ENCODE peak calls at places on chromosome X, in ten cellular contexts. E, A, O, N, V, F, G, Y, P and L are unnamed samples.

GRCh38 chrX:129785160-129785947 is 5.6 kb downstream of the SASH3 start:
- DNase-seq in F (no peak), N (no peak), G (no peak), A (no peak), O (no peak), E (no peak), V (no peak), Y (no peak), P (no peak), L (no peak)

GRCh38 chrX:118347131-118347530 is 1.2 kb downstream of the WDR44 start:
- DNase-seq in E (no peak), O (no peak), N (peak; percentile 18), A (no peak), V (no peak), Y (no peak), G (peak; percentile 9), P (no peak), F (peak; percentile 76), L (no peak)

GRCh38 chrX:108312938-108313337 is 125.3 kb downstream of the COL4A6 start:
- DNase-seq in Y (no peak), N (peak; percentile 91), F (peak; percentile 71), G (no peak), O (no peak), A (no peak), V (no peak), E (peak; percentile 14), P (peak; percentile 58), L (no peak)

GRCh38 chrX:117327306-117327705 is 789.3 kb downstream of the KLHL13 start:
- DNase-seq in V (no peak), P (no peak), N (peak; percentile 18), O (no peak), Y (no peak), A (no peak), G (no peak), E (no peak), F (no peak), L (no peak)

GRCh38 chrX:56794404-56794803 is 65.4 kb downstream of the NBDY start:
- DNase-seq in V (no peak), O (no peak), G (no peak), A (peak; percentile 21), E (no peak), Y (no peak), P (no peak), F (no peak), N (no peak), L (no peak)

GRCh38 chrX:52424658-52425057 is 55.8 kb downstream of the XAGE2 start:
- DNase-seq in G (no peak), P (no peak), N (no peak), O (no peak), E (no peak), A (no peak), Y (no peak), V (no peak), F (peak; percentile 45), L (no peak)

GRCh38 chrX:104679175-104679574 is 113.2 kb downstream of the IL1RAPL2 start:
- DNase-seq in V (no peak), O (no peak), P (no peak), A (no peak), Y (no peak), F (no peak), E (no peak), G (no peak), N (no peak), L (no peak)

GRCh38 chrX:45781901-45782553 is 581.4 kb upstream of the DIPK2B start:
- DNase-seq in E (peak; percentile 82), G (no peak), Y (no peak), V (no peak), N (peak; percentile 72), P (no peak), F (peak; percentile 70), A (no peak), O (no peak), L (no peak)

GRCh38 chrX:49037883-49038475 is 5.2 kb downstream of the TFE3 start:
- DNase-seq in O (no peak), F (peak; percentile 45), Y (no peak), A (no peak), E (no peak), N (no peak), P (no peak), V (no peak), G (no peak), L (no peak)
- H3K36me3 ChIP-seq in O (peaks cover 41% of the 10 kb centered on the region), F (peaks cover 24% of the 10 kb centered on the region), Y (peaks cover 43% of the 10 kb centered on the region), A (peaks cover 27% of the 10 kb centered on the region), E (peaks cover 37% of the 10 kb centered on the region), N (peaks cover 3% of the 10 kb centered on the region), P (no peaks in the 10 kb centered on the region), V (peaks cover 18% of the 10 kb centered on the region), G (peaks cover 35% of the 10 kb centered on the region), L (no peaks in the 10 kb centered on the region)

GRCh38 chrX:153960077-153960476 is 11.5 kb downstream of the HCFC1 start:
- DNase-seq in E (no peak), V (peak; percentile 68), P (no peak), O (no peak), N (no peak), G (no peak), F (no peak), Y (no peak), A (no peak), L (no peak)

GRCh38 chrX:153958605-153959004 is 13.0 kb downstream of the HCFC1 start:
- DNase-seq in O (no peak), P (no peak), V (peak; percentile 65), F (no peak), G (no peak), N (no peak), Y (no peak), E (no peak), A (no peak), L (no peak)

GRCh38 chrX:153961292-153961691 is 10.3 kb downstream of the HCFC1 start:
- DNase-seq in V (peak; percentile 53), P (no peak), A (no peak), F (no peak), N (no peak), O (no peak), G (no peak), E (no peak), Y (no peak), L (no peak)

GRCh38 chrX:153959649-153960048 is 12.0 kb downstream of the HCFC1 start:
- DNase-seq in Y (no peak), V (peak; percentile 69), F (no peak), E (no peak), O (no peak), N (no peak), G (no peak), P (no peak), A (no peak), L (no peak)

GRCh38 chrX:153960786-153961185 is 10.8 kb downstream of the HCFC1 start:
- DNase-seq in P (no peak), N (no peak), F (no peak), V (peak; percentile 60), E (no peak), O (no peak), Y (no peak), G (no peak), A (no peak), L (no peak)
- H3K36me3 ChIP-seq in P (no peaks in the 10 kb centered on the region), N (peaks cover 8% of the 10 kb centered on the region), F (peaks cover 36% of the 10 kb centered on the region), V (peaks cover 48% of the 10 kb centered on the region), E (peaks cover 79% of the 10 kb centered on the region), O (peaks cover 100% of the 10 kb centered on the region), Y (peaks cover 88% of the 10 kb centered on the region), G (peaks cover 77% of the 10 kb centered on the region), A (peaks cover 67% of the 10 kb centered on the region), L (no peaks in the 10 kb centered on the region)

GRCh38 chrX:53674581-53674980 is 11.9 kb downstream of the HUWE1 start:
- DNase-seq in Y (no peak), G (no peak), F (peak; percentile 32), P (no peak), E (no peak), N (no peak), A (no peak), V (no peak), O (no peak), L (no peak)

GRCh38 chrX:53681661-53682060 is 4.9 kb downstream of the HUWE1 start:
- DNase-seq in E (no peak), P (no peak), G (no peak), Y (no peak), V (no peak), N (no peak), F (peak; percentile 64), A (no peak), O (no peak), L (no peak)

GRCh38 chrX:53683556-53684414 is 2.7 kb downstream of the HUWE1 start:
- DNase-seq in V (peak; percentile 94), F (peak; percentile 95), P (peak; percentile 92), O (peak; percentile 98), A (peak; percentile 91), N (peak; percentile 99), G (peak; percentile 93), Y (peak; percentile 95), E (peak; percentile 98), L (peak; percentile 92)

GRCh38 chrX:53682885-53683555 is 3.5 kb downstream of the HUWE1 start:
- DNase-seq in O (peak; percentile 65), Y (peak; percentile 33), N (peak; percentile 82), F (peak; percentile 57), V (no peak), E (peak; percentile 66), G (peak; percentile 37), P (peak; percentile 18), A (peak; percentile 32), L (no peak)

DNA sequence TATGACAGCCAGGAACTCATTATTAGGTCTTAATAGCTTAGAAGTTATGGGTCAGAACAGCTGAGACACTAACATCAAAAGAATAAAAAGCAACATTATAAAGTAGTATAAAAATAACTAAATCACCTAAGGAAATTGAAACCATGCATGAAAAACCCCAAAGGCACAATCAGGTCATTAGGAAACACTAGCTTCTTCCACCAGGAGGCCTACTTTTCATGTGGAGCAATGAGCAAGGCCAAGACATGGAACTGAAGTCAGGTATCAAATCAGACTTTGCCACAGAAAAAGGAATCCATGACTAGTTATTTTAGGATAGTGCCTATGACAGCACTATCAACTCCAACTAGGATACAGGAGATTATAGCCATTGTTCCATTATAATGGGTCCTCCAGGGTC is 7.9 kb downstream of the HUWE1 start:
- DNase-seq in A (no peak), O (no peak), N (peak; percentile 37), E (peak; percentile 15), F (no peak), G (peak; percentile 20), V (no peak), Y (peak; percentile 19), P (no peak), L (no peak)
- H3K36me3 ChIP-seq in A (no peaks in the 10 kb centered on the region), O (peaks cover 95% of the 10 kb centered on the region), N (peaks cover 1% of the 10 kb centered on the region), E (peaks cover 40% of the 10 kb centered on the region), F (no peaks in the 10 kb centered on the region), G (peaks cover 36% of the 10 kb centered on the region), V (no peaks in the 10 kb centered on the region), Y (peaks cover 16% of the 10 kb centered on the region), P (no peaks in the 10 kb centered on the region), L (no peaks in the 10 kb centered on the region)

DNA sequence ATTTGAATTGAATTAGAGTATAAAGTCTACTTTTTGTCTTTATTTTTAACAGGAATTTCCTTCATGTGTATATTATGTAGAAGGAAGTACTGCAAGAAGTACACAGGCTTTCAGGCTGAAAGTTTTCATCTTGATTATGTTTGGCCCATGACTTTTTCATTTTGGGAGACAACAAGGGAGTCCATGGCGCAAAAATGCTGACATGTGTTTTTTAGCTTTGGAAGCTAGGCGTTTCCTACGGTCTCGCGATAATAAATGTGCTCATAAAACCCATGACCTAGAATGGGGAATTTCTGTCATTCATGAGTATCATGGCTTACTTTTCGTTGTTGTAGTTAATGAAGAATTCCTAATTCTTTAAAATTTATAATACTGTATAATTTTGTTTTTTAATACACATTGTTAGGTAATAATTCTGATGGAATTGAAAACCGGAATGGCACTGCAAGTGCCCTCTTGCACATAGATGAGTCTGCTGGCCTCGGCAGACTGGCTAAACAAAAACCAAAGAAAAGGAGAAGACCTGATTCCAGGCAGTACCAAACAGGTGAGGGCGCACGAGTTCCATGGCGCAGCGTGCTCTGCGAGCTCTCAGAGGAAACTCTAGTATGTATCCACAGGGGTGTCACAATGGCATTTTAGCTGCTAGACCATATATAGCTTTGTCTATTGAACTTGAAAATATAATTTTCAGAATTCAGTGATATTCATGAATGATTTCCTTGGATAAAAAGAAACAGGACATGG is 59.1 kb downstream of the ZFX start:
- DNase-seq in N (no peak), E (no peak), G (no peak), Y (no peak), O (no peak), A (no peak), V (no peak), F (no peak), P (no peak), L (no peak)
- H3K36me3 ChIP-seq in N (no peaks in the 10 kb centered on the region), E (peaks cover 55% of the 10 kb centered on the region), G (peaks cover 44% of the 10 kb centered on the region), Y (peaks cover 49% of the 10 kb centered on the region), O (peaks cover 69% of the 10 kb centered on the region), A (peaks cover 26% of the 10 kb centered on the region), V (peaks cover 51% of the 10 kb centered on the region), F (peaks cover 7% of the 10 kb centered on the region), P (no peaks in the 10 kb centered on the region), L (no peaks in the 10 kb centered on the region)